ENCODE peak calls at places on chromosomes 2 and 18, in seven cellular contexts. One of them, this sample, is unnamed.

GRCh38 chr2:53208815-53209214 is 558.8 kb upstream of the CHAC2 start:
- DNase-seq in tibial nerve: no peak
- DNase-seq in prostate gland: no peak
- DNase-seq in breast epithelium: no peak
- DNase-seq in esophagus squamous epithelium: no peak
- DNase-seq in NB4: no peak
- DNase-seq in HCT116: no peak
- DNase-seq in this sample: no peak

GRCh38 chr2:46377287-46377605 is 80.0 kb downstream of the EPAS1 start:
- DNase-seq in tibial nerve: no peak
- DNase-seq in prostate gland: no peak
- DNase-seq in breast epithelium: no peak
- DNase-seq in esophagus squamous epithelium: no peak
- DNase-seq in NB4: no peak
- DNase-seq in HCT116: no peak
- DNase-seq in this sample: no peak

GRCh38 chr2:25339121-25339738 is 2.5 kb downstream of the DNMT3A start:
- DNase-seq in tibial nerve: no peak
- DNase-seq in prostate gland: no peak
- DNase-seq in breast epithelium: no peak
- DNase-seq in esophagus squamous epithelium: no peak
- DNase-seq in NB4: no peak
- DNase-seq in HCT116: no peak
- DNase-seq in this sample: no peak

GRCh38 chr2:76599732-76600368 is 889.1 kb upstream of the GCFC2 start:
- DNase-seq in tibial nerve: no peak
- DNase-seq in prostate gland: peak
- DNase-seq in breast epithelium: no peak
- DNase-seq in esophagus squamous epithelium: no peak
- DNase-seq in NB4: peak
- DNase-seq in HCT116: peak
- DNase-seq in this sample: no peak

GRCh38 chr2:108573070-108573469 is 38.8 kb downstream of the LIMS1 start:
- DNase-seq in tibial nerve: no peak
- DNase-seq in prostate gland: no peak
- DNase-seq in breast epithelium: no peak
- DNase-seq in esophagus squamous epithelium: no peak
- DNase-seq in NB4: peak
- DNase-seq in HCT116: no peak
- DNase-seq in this sample: no peak

GRCh38 chr2:71880846-71881610 is 266.6 kb downstream of the CYP26B1 start:
- DNase-seq in tibial nerve: peak
- DNase-seq in prostate gland: no peak
- DNase-seq in breast epithelium: peak
- DNase-seq in esophagus squamous epithelium: no peak
- DNase-seq in NB4: peak
- DNase-seq in HCT116: peak
- DNase-seq in this sample: peak

GRCh38 chr18:70363861-70364260 is 75.0 kb downstream of the SOCS6 start:
- DNase-seq in tibial nerve: no peak
- DNase-seq in prostate gland: no peak
- DNase-seq in breast epithelium: no peak
- DNase-seq in esophagus squamous epithelium: no peak
- DNase-seq in NB4: peak
- DNase-seq in HCT116: peak
- DNase-seq in this sample: no peak

GRCh38 chr2:158491072-158491471 is 34.3 kb downstream of the PKP4 start:
- DNase-seq in tibial nerve: no peak
- DNase-seq in prostate gland: no peak
- DNase-seq in breast epithelium: no peak
- DNase-seq in esophagus squamous epithelium: no peak
- DNase-seq in NB4: peak
- DNase-seq in HCT116: no peak
- DNase-seq in this sample: no peak

GRCh38 chr2:136107238-136108033 is 10.5 kb downstream of the CXCR4 start:
- DNase-seq in tibial nerve: no peak
- DNase-seq in prostate gland: no peak
- DNase-seq in breast epithelium: no peak
- DNase-seq in esophagus squamous epithelium: no peak
- DNase-seq in NB4: no peak
- DNase-seq in HCT116: no peak
- DNase-seq in this sample: no peak

GRCh38 chr2:239187464-239188253 is 213.2 kb downstream of the HDAC4 start:
- DNase-seq in tibial nerve: no peak
- DNase-seq in prostate gland: no peak
- DNase-seq in breast epithelium: no peak
- DNase-seq in esophagus squamous epithelium: no peak
- DNase-seq in NB4: peak
- DNase-seq in HCT116: no peak
- DNase-seq in this sample: no peak

GRCh38 chr18:3869848-3870247 is 419.9 kb downstream of the TGIF1 start:
- DNase-seq in tibial nerve: no peak
- DNase-seq in prostate gland: no peak
- DNase-seq in breast epithelium: no peak
- DNase-seq in esophagus squamous epithelium: no peak
- DNase-seq in NB4: peak
- DNase-seq in HCT116: peak
- DNase-seq in this sample: no peak

GRCh38 chr2:154724194-154724797 is 25.8 kb downstream of the KCNJ3 start:
- DNase-seq in tibial nerve: no peak
- DNase-seq in prostate gland: no peak
- DNase-seq in breast epithelium: no peak
- DNase-seq in esophagus squamous epithelium: no peak
- DNase-seq in NB4: no peak
- DNase-seq in HCT116: no peak
- DNase-seq in this sample: no peak

GRCh38 chr2:54862742-54863141 is 139.3 kb downstream of the EML6 start:
- DNase-seq in tibial nerve: no peak
- DNase-seq in prostate gland: no peak
- DNase-seq in breast epithelium: no peak
- DNase-seq in esophagus squamous epithelium: no peak
- DNase-seq in NB4: no peak
- DNase-seq in HCT116: no peak
- DNase-seq in this sample: no peak

GRCh38 chr18:70148039-70148438 is 57.4 kb downstream of the RTTN start:
- DNase-seq in tibial nerve: no peak
- DNase-seq in prostate gland: no peak
- DNase-seq in breast epithelium: no peak
- DNase-seq in esophagus squamous epithelium: no peak
- DNase-seq in NB4: no peak
- DNase-seq in HCT116: no peak
- DNase-seq in this sample: no peak

GRCh38 chr18:46679846-46680598 is 23.0 kb upstream of the LOXHD1 start:
- DNase-seq in tibial nerve: no peak
- DNase-seq in prostate gland: no peak
- DNase-seq in breast epithelium: no peak
- DNase-seq in esophagus squamous epithelium: no peak
- DNase-seq in NB4: no peak
- DNase-seq in HCT116: no peak
- DNase-seq in this sample: no peak

GRCh38 chr2:102147935-102148334 is 5.4 kb downstream of the IL1R1 start:
- DNase-seq in tibial nerve: no peak
- DNase-seq in prostate gland: no peak
- DNase-seq in breast epithelium: no peak
- DNase-seq in esophagus squamous epithelium: no peak
- DNase-seq in NB4: peak
- DNase-seq in HCT116: no peak
- DNase-seq in this sample: no peak

GRCh38 chr2:106334802-106335201 is 133.4 kb downstream of the RGPD3 start:
- DNase-seq in tibial nerve: no peak
- DNase-seq in prostate gland: no peak
- DNase-seq in breast epithelium: no peak
- DNase-seq in esophagus squamous epithelium: no peak
- DNase-seq in NB4: no peak
- DNase-seq in HCT116: no peak
- DNase-seq in this sample: no peak

GRCh38 chr18:76572517-76573247 is 77.6 kb upstream of the ZNF516 start:
- DNase-seq in tibial nerve: no peak
- DNase-seq in prostate gland: no peak
- DNase-seq in breast epithelium: no peak
- DNase-seq in esophagus squamous epithelium: no peak
- DNase-seq in NB4: peak
- DNase-seq in HCT116: no peak
- DNase-seq in this sample: no peak

GRCh38 chr18:55983433-55983832 is 395.4 kb upstream of the TCF4 start:
- DNase-seq in tibial nerve: no peak
- DNase-seq in prostate gland: no peak
- DNase-seq in breast epithelium: no peak
- DNase-seq in esophagus squamous epithelium: no peak
- DNase-seq in NB4: no peak
- DNase-seq in HCT116: no peak
- DNase-seq in this sample: no peak

GRCh38 chr2:127081826-127082633 is 24.9 kb downstream of the BIN1 start:
- DNase-seq in tibial nerve: no peak
- DNase-seq in prostate gland: no peak
- DNase-seq in breast epithelium: no peak
- DNase-seq in esophagus squamous epithelium: peak
- DNase-seq in NB4: peak
- DNase-seq in HCT116: no peak
- DNase-seq in this sample: no peak

GRCh38 chr2:85777441-85777861 is 23.7 kb downstream of the ATOH8 start:
- DNase-seq in tibial nerve: peak
- DNase-seq in prostate gland: no peak
- DNase-seq in breast epithelium: no peak
- DNase-seq in esophagus squamous epithelium: no peak
- DNase-seq in NB4: no peak
- DNase-seq in HCT116: no peak
- DNase-seq in this sample: no peak

DNA sequence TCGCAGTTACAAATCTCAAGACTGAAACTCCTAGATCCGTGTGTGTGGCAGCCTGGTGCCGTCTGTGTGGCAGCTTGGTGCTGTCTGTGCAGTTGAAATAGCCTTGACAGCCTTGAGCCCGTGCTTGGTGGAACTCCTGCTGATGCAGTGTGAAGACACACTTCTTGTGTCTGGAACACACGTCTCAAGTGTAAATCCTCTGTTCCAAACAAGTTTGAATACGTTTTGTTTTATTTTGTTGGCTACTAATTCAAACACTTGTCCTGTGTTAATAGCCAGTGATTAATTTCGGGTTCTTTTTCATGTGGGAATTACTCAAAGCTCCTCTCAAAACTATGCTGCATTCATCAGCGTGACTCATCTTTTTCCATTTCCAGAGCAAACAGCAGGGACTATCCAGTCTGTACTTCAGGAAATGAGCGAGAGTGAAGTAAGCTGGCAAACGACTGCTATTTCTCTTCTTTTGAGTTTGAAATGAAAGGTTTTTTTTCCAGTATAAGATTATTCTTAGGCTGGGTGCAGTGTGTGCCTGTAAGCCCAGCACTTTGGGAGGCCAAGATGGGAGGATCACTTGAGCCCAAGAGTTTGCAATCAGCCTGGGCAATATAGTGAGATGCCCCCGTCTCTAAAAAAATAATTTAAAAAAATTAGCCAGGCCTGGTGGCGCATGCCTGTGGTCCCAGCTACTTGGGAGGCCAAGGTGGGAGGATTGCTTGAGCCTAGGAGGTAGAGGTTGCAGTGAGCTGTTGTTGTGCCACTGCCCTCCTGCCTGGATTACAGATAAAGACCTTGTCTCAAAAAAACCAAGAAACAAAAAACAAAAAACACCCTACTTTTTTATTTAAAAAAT is 152.9 kb downstream of the SPP2 start:
- DNase-seq in tibial nerve: no peak
- DNase-seq in prostate gland: peak
- DNase-seq in breast epithelium: no peak
- DNase-seq in esophagus squamous epithelium: no peak
- DNase-seq in NB4: no peak
- DNase-seq in HCT116: peak
- DNase-seq in this sample: no peak
- H3K4me3 ChIP-seq in tibial nerve: no peak
- H3K4me3 ChIP-seq in prostate gland: no peak
- H3K4me3 ChIP-seq in breast epithelium: no peak
- H3K4me3 ChIP-seq in esophagus squamous epithelium: no peak
- H3K4me3 ChIP-seq in NB4: no peak
- H3K4me3 ChIP-seq in HCT116: peak
- H3K4me3 ChIP-seq in this sample: no peak

GRCh38 chr2:190973262-190973661 is 40.7 kb downstream of the STAT1 start:
- DNase-seq in tibial nerve: no peak
- DNase-seq in prostate gland: no peak
- DNase-seq in breast epithelium: no peak
- DNase-seq in esophagus squamous epithelium: no peak
- DNase-seq in NB4: no peak
- DNase-seq in HCT116: no peak
- DNase-seq in this sample: no peak
- TF ChIP-seq POLR2A in tibial nerve: no peak
- TF ChIP-seq POLR2A in prostate gland: no peak
- TF ChIP-seq POLR2A in breast epithelium: no peak
- TF ChIP-seq POLR2A in esophagus squamous epithelium: no peak
- TF ChIP-seq POLR2A in NB4: no peak
- TF ChIP-seq POLR2A in HCT116: no peak
- TF ChIP-seq POLR2A in this sample: no peak

DNA sequence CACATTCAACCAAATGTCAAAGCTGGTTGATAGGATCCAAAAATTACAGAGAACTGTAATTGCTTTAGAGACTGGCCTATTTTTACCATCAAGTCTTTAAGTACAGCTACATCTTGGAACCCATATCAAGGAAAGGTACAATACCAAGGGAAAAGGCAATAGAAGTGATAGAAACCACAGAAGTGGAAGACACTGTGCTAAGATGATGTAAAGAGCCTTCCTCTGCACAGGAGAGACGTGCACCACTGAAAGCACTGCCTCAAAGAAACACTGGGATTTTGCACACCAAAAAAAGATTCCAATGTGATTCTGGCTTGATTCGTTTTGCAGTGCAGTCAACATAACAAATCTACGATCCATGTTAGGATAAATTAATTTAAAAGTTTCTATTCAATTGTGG is 103.1 kb downstream of the BCL2 start:
- DNase-seq in tibial nerve: no peak
- DNase-seq in prostate gland: no peak
- DNase-seq in breast epithelium: no peak
- DNase-seq in esophagus squamous epithelium: no peak
- DNase-seq in NB4: no peak
- DNase-seq in HCT116: no peak
- DNase-seq in this sample: no peak
- H3K4me3 ChIP-seq in tibial nerve: no peak
- H3K4me3 ChIP-seq in prostate gland: no peak
- H3K4me3 ChIP-seq in breast epithelium: no peak
- H3K4me3 ChIP-seq in esophagus squamous epithelium: no peak
- H3K4me3 ChIP-seq in NB4: no peak
- H3K4me3 ChIP-seq in HCT116: no peak
- H3K4me3 ChIP-seq in this sample: no peak

GRCh38 chr2:42105330-42106256 is 57.8 kb downstream of the PKDCC start:
- DNase-seq in tibial nerve: no peak
- DNase-seq in prostate gland: no peak
- DNase-seq in breast epithelium: no peak
- DNase-seq in esophagus squamous epithelium: peak
- DNase-seq in NB4: peak
- DNase-seq in HCT116: no peak
- DNase-seq in this sample: no peak
- TF ChIP-seq POLR2A in tibial nerve: no peak
- TF ChIP-seq POLR2A in prostate gland: no peak
- TF ChIP-seq POLR2A in breast epithelium: no peak
- TF ChIP-seq POLR2A in esophagus squamous epithelium: peak
- TF ChIP-seq POLR2A in NB4: no peak
- TF ChIP-seq POLR2A in HCT116: no peak
- TF ChIP-seq POLR2A in this sample: no peak

DNA sequence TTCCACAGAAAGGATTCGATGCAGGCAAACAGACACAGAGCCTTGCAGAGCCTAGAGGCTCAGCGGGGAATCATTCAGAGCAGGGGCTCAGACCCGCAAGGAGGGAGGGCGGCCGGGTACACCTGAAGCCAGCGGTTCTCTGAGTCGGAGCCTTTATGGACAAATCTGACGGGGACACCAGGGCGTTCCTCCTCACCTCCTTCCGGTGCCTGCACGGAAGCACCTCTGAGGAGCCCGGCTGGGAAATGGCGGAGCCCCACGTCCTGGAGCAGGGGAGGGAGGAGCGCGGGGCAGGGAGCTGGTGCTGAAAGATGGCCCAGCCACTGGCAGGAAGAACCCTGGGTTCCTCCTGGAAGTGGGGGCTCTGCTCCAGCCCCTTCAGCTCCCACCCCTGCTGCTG is 193.5 kb upstream of the ALKAL2 start:
- DNase-seq in tibial nerve: no peak
- DNase-seq in prostate gland: no peak
- DNase-seq in breast epithelium: no peak
- DNase-seq in esophagus squamous epithelium: no peak
- DNase-seq in NB4: no peak
- DNase-seq in HCT116: no peak
- DNase-seq in this sample: no peak
- H3K4me3 ChIP-seq in tibial nerve: no peak
- H3K4me3 ChIP-seq in prostate gland: no peak
- H3K4me3 ChIP-seq in breast epithelium: no peak
- H3K4me3 ChIP-seq in esophagus squamous epithelium: no peak
- H3K4me3 ChIP-seq in NB4: no peak
- H3K4me3 ChIP-seq in HCT116: no peak
- H3K4me3 ChIP-seq in this sample: no peak

This sample was measured in lower leg skin.